ENCODE peak calls at places on chromosome 13, in six cellular contexts. N is psoas muscle; O is CD8-positive, alpha-beta T cell; J is A549; F is fibroblast of mammary gland; W is spleen. H is an unnamed sample.

GRCh38 chr13:45707701-45708100 is 5.6 kb downstream of the CBY2 start:
- DNase-seq in N (no peak), O (no peak), J (no peak), F (no peak), W (no peak), H (no peak)

GRCh38 chr13:110006304-110006703 is 219.9 kb upstream of the IRS2 start:
- DNase-seq in N (no peak), O (no peak), J (no peak), F (peak), W (no peak), H (no peak)

GRCh38 chr13:101941095-101941777 is 460.6 kb downstream of the FGF14 start:
- DNase-seq in N (no peak), O (no peak), J (no peak), F (peak), W (no peak), H (no peak)

GRCh38 chr13:93172109-93172508 is 54.5 kb upstream of the GPC6 start:
- DNase-seq in N (no peak), O (no peak), J (no peak), F (peak), W (no peak), H (no peak)

GRCh38 chr13:48769107-48769704 is 115.5 kb downstream of the CYSLTR2 start:
- DNase-seq in N (no peak), O (peak), J (peak), F (peak), W (no peak), H (peak)

GRCh38 chr13:105465251-105465650 is 1070.2 kb downstream of the EFNB2 start:
- DNase-seq in N (no peak), O (no peak), J (no peak), F (no peak), W (no peak), H (no peak)

GRCh38 chr13:98411617-98412310 is 165.1 kb downstream of the STK24 start:
- DNase-seq in N (no peak), O (no peak), J (no peak), F (no peak), W (no peak), H (no peak)

GRCh38 chr13:72004236-72004635 is 137.2 kb upstream of the DACH1 start:
- DNase-seq in N (no peak), O (no peak), J (no peak), F (no peak), W (no peak), H (no peak)

GRCh38 chr13:98997738-98998641 is 20.1 kb upstream of the DOCK9 start:
- DNase-seq in N (no peak), O (no peak), J (peak), F (peak), W (no peak), H (no peak)

GRCh38 chr13:95492044-95492801 is 60.3 kb upstream of the CLDN10 start:
- DNase-seq in N (no peak), O (no peak), J (no peak), F (no peak), W (no peak), H (peak)

GRCh38 chr13:106348032-106348431 is 187.4 kb downstream of the EFNB2 start:
- DNase-seq in N (no peak), O (no peak), J (no peak), F (peak), W (no peak), H (no peak)

GRCh38 chr13:111280666-111281577 is 39.5 kb upstream of the TEX29 start:
- DNase-seq in N (no peak), O (no peak), J (no peak), F (peak), W (no peak), H (no peak)

GRCh38 chr13:86399572-86399971 is 600.4 kb upstream of the SLITRK6 start:
- DNase-seq in N (no peak), O (no peak), J (no peak), F (no peak), W (no peak), H (no peak)

GRCh38 chr13:32211788-32212187 is 103.4 kb downstream of the ZAR1L start:
- DNase-seq in N (no peak), O (no peak), J (no peak), F (peak), W (no peak), H (no peak)

GRCh38 chr13:108929532-108929931 is 300.1 kb downstream of the MYO16 start:
- DNase-seq in N (no peak), O (no peak), J (no peak), F (peak), W (no peak), H (no peak)

GRCh38 chr13:111914241-111915103 is 152.5 kb upstream of the SOX1 start:
- DNase-seq in N (no peak), O (no peak), J (no peak), F (no peak), W (peak), H (peak)

GRCh38 chr13:79458436-79458835 is 22.5 kb upstream of the NDFIP2 start:
- DNase-seq in N (no peak), O (no peak), J (no peak), F (no peak), W (no peak), H (no peak)

GRCh38 chr13:32663660-32664059 is 77.4 kb downstream of the PDS5B start:
- DNase-seq in N (no peak), O (no peak), J (no peak), F (no peak), W (no peak), H (no peak)

GRCh38 chr13:75302031-75302430 is 179.9 kb downstream of the TBC1D4 start:
- DNase-seq in N (no peak), O (no peak), J (no peak), F (peak), W (no peak), H (no peak)

GRCh38 chr13:34303346-34303745 is 485.4 kb downstream of the RFC3 start:
- DNase-seq in N (no peak), O (no peak), J (no peak), F (no peak), W (no peak), H (no peak)

GRCh38 chr13:34310539-34310938 is 492.6 kb downstream of the RFC3 start:
- DNase-seq in N (no peak), O (no peak), J (no peak), F (no peak), W (no peak), H (no peak)

GRCh38 chr13:34308725-34309124 is 490.8 kb downstream of the RFC3 start:
- DNase-seq in N (no peak), O (no peak), J (no peak), F (no peak), W (no peak), H (no peak)
- TF ChIP-seq CTCF in N (no peak), O (no peak), J (no peak), F (no peak), W (no peak), H (no peak)

GRCh38 chr13:23667750-23668149 is 97.5 kb downstream of the TNFRSF19 start:
- DNase-seq in N (no peak), O (no peak), J (no peak), F (no peak), W (no peak), H (no peak)
- TF ChIP-seq CTCF in N (no peak), O (no peak), J (peak), F (no peak), W (no peak), H (peak)

GRCh38 chr13:30934381-30934780 is 1.9 kb downstream of the TEX26 start:
- DNase-seq in N (no peak), O (no peak), J (no peak), F (no peak), W (no peak), H (no peak)

GRCh38 chr13:30934803-30935202 is 2.3 kb downstream of the TEX26 start:
- DNase-seq in N (no peak), O (no peak), J (no peak), F (no peak), W (no peak), H (no peak)

GRCh38 chr13:30933334-30933681 is 852 bp downstream of the TEX26 start:
- DNase-seq in N (no peak), O (no peak), J (no peak), F (no peak), W (no peak), H (no peak)

GRCh38 chr13:30928971-30929370 is 3.5 kb upstream of the TEX26 start:
- DNase-seq in N (no peak), O (no peak), J (no peak), F (no peak), W (no peak), H (no peak)

GRCh38 chr13:30932481-30933333 is at the start of gene TEX26:
- DNase-seq in N (peak), O (no peak), J (no peak), F (no peak), W (no peak), H (no peak)
- TF ChIP-seq CTCF in N (no peak), O (no peak), J (no peak), F (no peak), W (no peak), H (no peak)

GRCh38 chr13:51394724-51395123 is 55.2 kb downstream of the SERPINE3 start:
- DNase-seq in N (no peak), O (no peak), J (no peak), F (no peak), W (no peak), H (no peak)
- TF ChIP-seq CTCF in N (no peak), O (no peak), J (no peak), F (no peak), W (no peak), H (no peak)

H was measured in osteocyte.